ENCODE peak calls at places on chromosome 12, in nine cellular contexts. O is fibroblast of villous mesenchyme; I is LoVo; T is stimulated activated CD8-positive, alpha-beta memory T cell treated with anti-CD3 and anti-CD28 coated beads, Interleukin-2, amount 100 ng/mL, for 48 hours; A is AG08395; F is RCC 7860; R is naive thymus-derived CD8-positive, alpha-beta T cell; S is SW 1271; Q is stimulated activated naive CD8-positive, alpha-beta T cell treated with anti-CD3 and anti-CD28 coated beads, Interleukin-15, Interleukin-2, amounts not matched to agents 100 U/mL and 50 U/mL, for 24 hours. D is an unnamed sample.

GRCh38 chr12:126389961-126390360 is 1324.7 kb downstream of the AACS start:
- DNase-seq in O (peak; percentile 39), I (no peak), T (no peak), A (no peak), F (no peak), R (no peak), S (no peak), Q (no peak), D (no peak)

GRCh38 chr12:57280234-57281062 is 29.5 kb upstream of the STAC3 start:
- DNase-seq in O (peak; percentile 83), I (peak; percentile 78), T (peak; percentile 51), A (peak; percentile 84), F (peak; percentile 95), R (peak; percentile 68), S (peak; percentile 21), Q (peak; percentile 70), D (peak; percentile 95)

GRCh38 chr12:72010365-72010764 is 71.7 kb downstream of the TPH2 start:
- DNase-seq in O (no peak), I (no peak), T (no peak), A (peak; percentile 24), F (no peak), R (no peak), S (no peak), Q (no peak), D (no peak)

GRCh38 chr12:1776139-1776975 is 44.0 kb upstream of the LRTM2 start:
- DNase-seq in O (peak; percentile 43), I (no peak), T (no peak), A (peak; percentile 80), F (peak; percentile 72), R (no peak), S (peak; percentile 53), Q (no peak), D (peak; percentile 62)

GRCh38 chr12:69578283-69578682 is 7.0 kb upstream of the CCT2 start:
- DNase-seq in O (no peak), I (no peak), T (no peak), A (no peak), F (no peak), R (no peak), S (no peak), Q (no peak), D (no peak)

GRCh38 chr12:79451988-79452387 is 238.8 kb downstream of the PAWR start:
- DNase-seq in O (peak; percentile 93), I (no peak), T (no peak), A (peak; percentile 92), F (peak; percentile 88), R (no peak), S (no peak), Q (no peak), D (peak; percentile 90)

GRCh38 chr12:39972119-39972518 is 133.8 kb downstream of the SLC2A13 start:
- DNase-seq in O (peak; percentile 73), I (no peak), T (no peak), A (peak; percentile 11), F (no peak), R (no peak), S (no peak), Q (no peak), D (peak; percentile 15)

GRCh38 chr12:52661668-52662067 is 9.7 kb upstream of the KRT2 start:
- DNase-seq in O (no peak), I (no peak), T (no peak), A (no peak), F (no peak), R (no peak), S (no peak), Q (no peak), D (no peak)

GRCh38 chr12:75850751-75851462 is 180.7 kb downstream of the PHLDA1 start:
- DNase-seq in O (peak; percentile 71), I (peak; percentile 57), T (no peak), A (peak; percentile 50), F (peak; percentile 81), R (no peak), S (no peak), Q (no peak), D (peak; percentile 50)

GRCh38 chr12:20105938-20106337 is 262.4 kb upstream of the PDE3A start:
- DNase-seq in O (peak; percentile 80), I (no peak), T (no peak), A (no peak), F (no peak), R (no peak), S (no peak), Q (no peak), D (peak; percentile 35)

GRCh38 chr12:119589087-119589486 is 4.5 kb upstream of the TMEM233 start:
- DNase-seq in O (peak; percentile 5), I (no peak), T (no peak), A (no peak), F (no peak), R (no peak), S (no peak), Q (no peak), D (peak; percentile 84)

D was measured in fibroblast of pulmonary artery.